ENCODE peak calls at places on chromosome 11, in nine cellular contexts. K is A549, Y is HCT116, Q is HepG2, V is Panc1, A is K562, H is SK-N-SH, P is GM23338, T is GM12878. M is an unnamed sample.

GRCh38 chr11:93481696-93482095 is 61.5 kb downstream of the SMCO4 start:
- DNase-seq in K (no peak), Y (no peak), Q (no peak), V (no peak), A (no peak), H (no peak), P (no peak), T (no peak), M (no peak)

GRCh38 chr11:109552376-109552775 is 130.4 kb downstream of the C11orf87 start:
- DNase-seq in K (no peak), Y (no peak), Q (no peak), V (no peak), A (no peak), H (no peak), P (no peak), T (no peak), M (no peak)

GRCh38 chr11:3660960-3661359 is 10.2 kb downstream of the CHRNA10 start:
- DNase-seq in K (no peak), Y (no peak), Q (no peak), V (no peak), A (no peak), H (no peak), P (no peak), T (no peak), M (no peak)

GRCh38 chr11:66317766-66318575 is 1.1 kb upstream of the CD248 start:
- DNase-seq in K (no peak), Y (no peak), Q (peak), V (no peak), A (no peak), H (peak), P (peak), T (no peak), M (peak)

GRCh38 chr11:103396237-103396636 is 287.0 kb downstream of the DYNC2H1 start:
- DNase-seq in K (no peak), Y (no peak), Q (no peak), V (no peak), A (no peak), H (no peak), P (no peak), T (no peak), M (no peak)

GRCh38 chr11:82003671-82004148 is 730.0 kb downstream of the FAM181B start:
- DNase-seq in K (no peak), Y (no peak), Q (no peak), V (no peak), A (no peak), H (no peak), P (no peak), T (no peak), M (no peak)

GRCh38 chr11:82718307-82718706 is 15.4 kb downstream of the FAM181B start:
- DNase-seq in K (peak), Y (peak), Q (peak), V (peak), A (peak), H (peak), P (peak), T (no peak), M (peak)

GRCh38 chr11:1542267-1542666 is 29.8 kb downstream of the DUSP8 start:
- DNase-seq in K (no peak), Y (no peak), Q (no peak), V (no peak), A (no peak), H (no peak), P (no peak), T (no peak), M (no peak)

GRCh38 chr11:126347751-126348628 is 7.5 kb upstream of the ST3GAL4 start:
- DNase-seq in K (no peak), Y (no peak), Q (peak), V (no peak), A (no peak), H (no peak), P (no peak), T (no peak), M (no peak)

GRCh38 chr11:65321828-65322495 is 7.3 kb downstream of the CDC42EP2 start:
- DNase-seq in K (no peak), Y (no peak), Q (no peak), V (no peak), A (no peak), H (peak), P (no peak), T (no peak), M (no peak)

GRCh38 chr11:35932121-35932520 is 11.7 kb upstream of the LDLRAD3 start:
- DNase-seq in K (no peak), Y (no peak), Q (no peak), V (no peak), A (no peak), H (no peak), P (no peak), T (no peak), M (no peak)

GRCh38 chr11:67644042-67644441 is 4.5 kb upstream of the TBX10 start:
- DNase-seq in K (peak), Y (peak), Q (peak), V (no peak), A (peak), H (no peak), P (peak), T (no peak), M (no peak)

GRCh38 chr11:70456921-70457532 is 58.7 kb downstream of the CTTN start:
- DNase-seq in K (no peak), Y (no peak), Q (peak), V (no peak), A (peak), H (no peak), P (no peak), T (no peak), M (no peak)

GRCh38 chr11:99614353-99614752 is 593.6 kb downstream of the CNTN5 start:
- DNase-seq in K (no peak), Y (no peak), Q (no peak), V (no peak), A (no peak), H (no peak), P (peak), T (no peak), M (no peak)

GRCh38 chr11:120548682-120549209 is 37.2 kb downstream of the GRIK4 start:
- DNase-seq in K (no peak), Y (no peak), Q (no peak), V (no peak), A (no peak), H (no peak), P (no peak), T (no peak), M (no peak)

GRCh38 chr11:11708256-11708655 is 86.5 kb upstream of the GALNT18 start:
- DNase-seq in K (no peak), Y (no peak), Q (no peak), V (no peak), A (no peak), H (no peak), P (no peak), T (no peak), M (no peak)

GRCh38 chr11:64150481-64151239 is 15.3 kb downstream of the MACROD1 start:
- DNase-seq in K (no peak), Y (no peak), Q (no peak), V (no peak), A (no peak), H (no peak), P (no peak), T (no peak), M (no peak)

GRCh38 chr11:859394-860131 is 16.9 kb downstream of the TSPAN4 start:
- DNase-seq in K (peak), Y (no peak), Q (no peak), V (no peak), A (peak), H (peak), P (no peak), T (no peak), M (no peak)

GRCh38 chr11:114145166-114145695 is 85.7 kb downstream of the ZBTB16 start:
- DNase-seq in K (no peak), Y (no peak), Q (no peak), V (no peak), A (no peak), H (no peak), P (no peak), T (no peak), M (no peak)

GRCh38 chr11:97909544-97910394 is 1111.0 kb upstream of the CNTN5 start:
- DNase-seq in K (no peak), Y (no peak), Q (no peak), V (no peak), A (no peak), H (no peak), P (no peak), T (no peak), M (no peak)

GRCh38 chr11:2525941-2526807 is 81.4 kb downstream of the KCNQ1 start:
- DNase-seq in K (no peak), Y (no peak), Q (no peak), V (no peak), A (no peak), H (no peak), P (no peak), T (no peak), M (no peak)

GRCh38 chr11:131094828-131095227 is 178.5 kb upstream of the SNX19 start:
- DNase-seq in K (no peak), Y (no peak), Q (no peak), V (no peak), A (no peak), H (no peak), P (no peak), T (no peak), M (no peak)

GRCh38 chr11:236774-237767 is at the start of gene PSMD13:
- DNase-seq in K (peak), Y (peak), Q (peak), V (no peak), A (peak), H (peak), P (peak), T (no peak), M (peak)

GRCh38 chr11:129947474-129947873 is 52.1 kb upstream of the NFRKB start:
- DNase-seq in K (no peak), Y (no peak), Q (no peak), V (no peak), A (no peak), H (no peak), P (peak), T (no peak), M (no peak)
- TF ChIP-seq CTCF in K (no peak), Y (no peak), Q (no peak), V (no peak), A (no peak), H (no peak), P (peak), T (no peak), M (no peak)

DNA sequence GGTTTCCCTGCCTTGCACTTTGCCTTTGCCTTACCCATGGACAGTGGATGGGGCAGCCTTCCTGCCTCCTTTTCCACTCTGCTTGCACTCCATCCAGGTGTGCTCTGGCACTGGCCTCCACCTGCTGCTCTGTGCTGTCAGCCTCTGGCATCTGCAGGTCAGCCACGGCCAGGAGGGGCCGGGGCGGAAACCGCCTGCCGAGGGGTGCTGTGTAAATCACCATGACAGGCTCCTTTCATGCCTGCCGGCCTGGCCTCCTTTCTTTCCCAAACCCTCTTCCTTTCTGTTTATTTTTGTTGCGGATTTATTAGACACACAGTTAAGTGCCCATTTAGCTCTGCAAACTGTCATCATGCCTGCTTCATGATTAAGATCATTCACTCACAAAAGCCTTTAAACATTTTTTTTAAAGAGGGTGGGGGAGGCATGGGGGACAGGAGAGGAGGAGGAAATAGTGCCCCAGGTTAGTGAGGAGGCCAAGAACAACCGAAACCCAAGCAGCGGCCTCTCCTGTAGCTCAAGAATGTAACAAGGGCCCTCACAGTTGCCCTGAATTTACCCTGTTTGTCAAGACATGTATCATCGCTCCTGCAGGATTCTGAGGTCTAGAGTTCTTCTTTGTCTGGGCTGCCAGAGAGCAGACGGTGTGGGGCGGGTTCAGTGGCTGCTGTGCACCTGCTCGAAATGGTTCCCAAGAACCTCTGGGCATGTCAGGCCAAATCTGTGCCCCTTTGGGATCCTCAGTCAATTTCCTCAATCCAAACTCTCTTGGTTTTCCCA is 83.3 kb downstream of the BARX2 start:
- DNase-seq in K (no peak), Y (no peak), Q (no peak), V (no peak), A (no peak), H (no peak), P (no peak), T (no peak), M (no peak)
- TF ChIP-seq REST in K (no peak), Y (no peak), Q (no peak), V (no peak), A (no peak), H (no peak), P (no peak), T (no peak), M (no peak)

GRCh38 chr11:45803981-45804805 is 756 bp upstream of the SLC35C1 start:
- DNase-seq in K (peak), Y (no peak), Q (peak), V (no peak), A (peak), H (peak), P (peak), T (no peak), M (peak)
- TF ChIP-seq CTCF in K (no peak), Y (no peak), Q (no peak), V (no peak), A (no peak), H (no peak), P (no peak), T (no peak), M (no peak)

DNA sequence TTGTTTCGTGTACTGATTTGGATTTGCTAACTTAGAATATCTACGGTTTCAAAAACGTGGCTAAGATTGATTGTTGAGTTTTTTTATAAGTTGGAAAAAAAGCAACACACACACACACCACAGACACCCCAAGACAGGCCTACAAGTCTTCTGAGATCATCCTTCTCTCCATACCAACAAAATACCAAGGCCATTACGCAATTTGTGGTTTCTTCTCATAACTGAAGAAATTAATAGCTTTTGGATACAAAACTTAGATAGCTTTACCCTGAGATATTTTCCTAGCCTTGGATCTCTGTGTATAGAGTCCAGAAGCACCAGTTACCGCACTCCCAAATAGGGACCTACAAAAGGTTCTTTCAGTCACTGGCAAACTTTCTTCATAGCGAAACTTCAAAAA is 113.6 kb downstream of the SIK3 start:
- DNase-seq in K (no peak), Y (no peak), Q (no peak), V (no peak), A (no peak), H (no peak), P (no peak), T (no peak), M (peak)
- TF ChIP-seq REST in K (no peak), Y (no peak), Q (no peak), V (no peak), A (no peak), H (peak), P (no peak), T (no peak), M (no peak)

GRCh38 chr11:62835336-62835735 is 2.7 kb upstream of the TEX54 start:
- DNase-seq in K (no peak), Y (no peak), Q (no peak), V (no peak), A (no peak), H (no peak), P (no peak), T (no peak), M (no peak)

GRCh38 chr11:62844154-62844553 is 4.8 kb upstream of the WDR74 start:
- DNase-seq in K (no peak), Y (no peak), Q (no peak), V (no peak), A (no peak), H (no peak), P (no peak), T (no peak), M (no peak)

GRCh38 chr11:62841361-62842170 is 2.2 kb upstream of the WDR74 start:
- DNase-seq in K (peak), Y (peak), Q (peak), V (peak), A (peak), H (peak), P (peak), T (peak), M (peak)

GRCh38 chr11:62842171-62842717 is 2.9 kb upstream of the WDR74 start:
- DNase-seq in K (no peak), Y (no peak), Q (no peak), V (no peak), A (no peak), H (no peak), P (peak), T (no peak), M (no peak)

GRCh38 chr11:62839050-62840015 is at the start of gene WDR74:
- DNase-seq in K (peak), Y (peak), Q (peak), V (peak), A (peak), H (peak), P (peak), T (peak), M (peak)
- TF ChIP-seq CTCF in K (no peak), Y (no peak), Q (peak), V (no peak), A (no peak), H (no peak), P (no peak), T (no peak), M (no peak)

GRCh38 chr11:57370251-57370650 is 10.7 kb downstream of the PRG3 start:
- DNase-seq in K (no peak), Y (no peak), Q (no peak), V (no peak), A (no peak), H (no peak), P (no peak), T (no peak), M (no peak)
- TF ChIP-seq REST in K (no peak), Y (no peak), Q (no peak), V (no peak), A (no peak), H (no peak), P (no peak), T (no peak), M (no peak)

DNA sequence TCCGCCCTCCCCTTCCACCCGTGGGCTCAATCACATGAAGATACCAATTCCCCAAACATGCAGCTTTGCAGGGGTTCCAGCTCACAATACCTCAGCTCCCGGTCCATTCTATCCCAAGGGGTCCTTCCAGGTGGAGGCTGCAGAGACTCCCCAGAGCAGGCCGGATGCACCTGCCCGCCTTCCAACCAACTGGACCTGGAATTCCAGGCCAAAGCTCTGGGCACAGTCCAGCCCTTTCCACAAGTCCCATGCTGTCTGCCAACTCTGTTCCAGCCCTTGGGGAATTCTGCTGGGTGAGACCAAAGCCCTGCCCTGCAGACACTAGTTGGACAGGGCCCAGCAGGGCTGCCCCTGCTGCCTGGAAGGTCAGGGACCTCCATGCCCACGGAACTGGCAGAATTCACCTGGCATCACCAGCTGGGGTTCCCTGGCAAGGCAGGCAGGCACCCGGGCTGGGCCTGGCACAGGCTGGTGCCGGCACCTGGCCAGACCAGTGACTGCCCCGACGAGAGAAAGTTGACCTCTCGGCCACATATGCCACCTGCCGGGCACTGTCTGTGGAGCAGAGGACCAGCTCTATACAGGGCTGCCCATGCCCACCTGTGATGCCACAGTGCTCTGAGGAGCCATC is 4.9 kb downstream of the SYT7 start:
- DNase-seq in K (no peak), Y (no peak), Q (no peak), V (no peak), A (no peak), H (no peak), P (no peak), T (no peak), M (no peak)
- TF ChIP-seq CTCF in K (no peak), Y (no peak), Q (no peak), V (no peak), A (no peak), H (no peak), P (no peak), T (no peak), M (no peak)

M was measured in HL-60.